ENCODE peak calls at places on chromosomes 5 and 9, in eight cellular contexts. M is cardiac fibroblast, G is mesothelial cell of epicardium, H is heart left ventricle, F is body of pancreas, O is AG09319, N is fibroblast of lung, R is cardiac muscle cell. W is an unnamed sample.

GRCh38 chr5:134037160-134037559 is 32.4 kb upstream of the VDAC1 start:
- DNase-seq in G (no peak), M (no peak), H (no peak), R (no peak), O (no peak), F (no peak), N (no peak), W (no peak)

GRCh38 chr9:134679616-134680392 is 38.2 kb downstream of the COL5A1 start:
- DNase-seq in N (no peak), H (no peak), R (no peak), G (no peak), M (no peak), F (no peak), O (no peak), W (no peak)

GRCh38 chr9:129495422-129496186 is 125.3 kb downstream of the C9orf50 start:
- DNase-seq in F (peak; percentile 96), N (peak; percentile 86), M (peak; percentile 89), R (peak; percentile 95), O (peak; percentile 68), G (peak; percentile 94), H (peak; percentile 97), W (peak; percentile 94)

GRCh38 chr9:101527066-101527465 is 6.6 kb upstream of the RNF20 start:
- DNase-seq in N (peak; percentile 59), M (peak; percentile 51), O (no peak), G (no peak), H (no peak), F (no peak), R (no peak), W (no peak)

GRCh38 chr9:88017086-88017485 is 42.8 kb upstream of the CDK20 start:
- DNase-seq in R (no peak), O (no peak), F (no peak), H (no peak), M (peak; percentile 4), G (no peak), N (peak; percentile 25), W (no peak)

GRCh38 chr5:143443330-143443729 is 39.8 kb upstream of the NR3C1 start:
- DNase-seq in M (no peak), F (no peak), G (no peak), O (no peak), H (no peak), R (no peak), N (no peak), W (no peak)

GRCh38 chr9:91195372-91196012 is 166.2 kb downstream of the AUH start:
- DNase-seq in F (no peak), R (no peak), G (no peak), M (no peak), N (no peak), O (no peak), H (no peak), W (no peak)

GRCh38 chr5:175207321-175208040 is 236.5 kb downstream of the DRD1 start:
- DNase-seq in F (no peak), M (no peak), N (no peak), R (no peak), G (no peak), O (no peak), H (no peak), W (no peak)

GRCh38 chr9:438961-439768 is 224.5 kb downstream of the DOCK8 start:
- DNase-seq in N (no peak), F (no peak), H (no peak), O (peak; percentile 20), R (no peak), M (peak; percentile 56), G (no peak), W (no peak)

GRCh38 chr5:142520885-142521284 is 165.0 kb downstream of the FGF1 start:
- DNase-seq in H (no peak), R (no peak), G (no peak), N (peak; percentile 69), M (no peak), F (no peak), O (no peak), W (no peak)

GRCh38 chr9:134562146-134562753 is 79.4 kb upstream of the COL5A1 start:
- DNase-seq in R (no peak), H (no peak), M (no peak), F (no peak), G (peak; percentile 14), O (no peak), N (no peak), W (no peak)

GRCh38 chr9:124450241-124450924 is at the start of gene ADGRD2:
- DNase-seq in N (peak; percentile 37), M (peak; percentile 5), O (no peak), F (peak; percentile 31), G (peak; percentile 70), R (peak; percentile 72), H (no peak), W (peak; percentile 47)

GRCh38 chr9:93132287-93132927 is 1.6 kb downstream of the NINJ1 start:
- DNase-seq in G (no peak), R (no peak), N (peak; percentile 70), M (peak; percentile 50), F (peak; percentile 79), H (peak; percentile 78), O (no peak), W (no peak)

GRCh38 chr5:133916914-133917313 is 51.5 kb downstream of the C5orf15 start:
- DNase-seq in F (no peak), N (no peak), O (no peak), H (no peak), G (no peak), M (no peak), R (no peak), W (no peak)

GRCh38 chr5:181037365-181037861 is 2.7 kb upstream of the BTNL9 start:
- DNase-seq in R (no peak), G (peak; percentile 34), O (no peak), F (no peak), N (no peak), M (no peak), H (no peak), W (no peak)

GRCh38 chr9:130205912-130206311 is 33.7 kb downstream of the NCS1 start:
- DNase-seq in R (no peak), H (no peak), M (no peak), G (no peak), N (no peak), O (no peak), F (no peak), W (no peak)

GRCh38 chr5:171477666-171478065 is 58.2 kb downstream of the FGF18 start:
- DNase-seq in N (no peak), G (no peak), F (no peak), M (no peak), H (no peak), R (no peak), O (no peak), W (no peak)

DNA sequence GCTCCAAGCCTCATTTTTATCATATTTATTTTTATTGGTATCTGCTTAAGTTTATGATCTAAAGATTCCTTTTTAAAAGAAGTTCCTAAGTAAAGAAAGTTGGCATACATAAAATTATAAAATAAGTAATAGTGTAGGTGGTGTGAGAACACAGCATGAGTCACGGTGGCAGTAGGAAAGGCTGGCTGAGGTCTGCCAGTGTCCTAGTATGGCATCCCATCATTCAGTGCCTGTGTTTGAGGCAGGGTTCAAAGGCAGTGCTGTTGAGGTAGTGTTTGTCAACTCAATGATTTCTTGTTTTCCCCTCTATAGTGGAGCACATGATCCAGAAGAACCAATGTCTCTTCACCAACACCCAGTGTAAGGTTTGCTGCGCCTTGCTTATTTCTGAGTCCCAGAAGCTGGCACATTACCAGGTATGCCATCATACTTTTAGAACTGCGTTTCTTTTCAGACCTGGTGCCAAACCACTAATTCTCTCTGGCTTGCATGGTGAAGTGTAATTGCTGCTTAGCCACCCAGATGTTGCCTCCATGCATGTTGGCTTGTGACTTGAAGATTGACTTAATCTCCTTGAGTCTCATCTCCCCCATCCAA is 18.4 kb downstream of the ZNF346 start:
- DNase-seq in M (peak; percentile 17), N (peak; percentile 79), R (no peak), O (peak; percentile 49), F (no peak), G (no peak), H (no peak), W (no peak)
- TF ChIP-seq CTCF in M (no peak), N (no peak), R (no peak), O (no peak), F (no peak), G (no peak), H (no peak), W (no peak)

GRCh38 chr9:113501821-113502220 is 38.3 kb downstream of the RGS3 start:
- DNase-seq in M (no peak), R (no peak), O (no peak), H (no peak), N (no peak), F (no peak), G (no peak), W (no peak)

GRCh38 chr9:113502427-113503008 is 39.0 kb downstream of the RGS3 start:
- DNase-seq in R (no peak), N (no peak), G (no peak), O (no peak), M (no peak), H (no peak), F (no peak), W (no peak)

GRCh38 chr9:113499876-113500497 is 36.5 kb downstream of the RGS3 start:
- DNase-seq in O (no peak), G (no peak), R (no peak), H (no peak), N (no peak), F (no peak), M (no peak), W (no peak)

GRCh38 chr9:113499153-113499875 is 35.8 kb downstream of the RGS3 start:
- DNase-seq in R (no peak), M (no peak), N (no peak), H (no peak), G (no peak), F (no peak), O (no peak), W (no peak)

GRCh38 chr9:113501129-113501686 is 37.7 kb downstream of the RGS3 start:
- DNase-seq in N (no peak), R (no peak), O (no peak), M (no peak), F (no peak), H (peak; percentile 59), G (no peak), W (no peak)
- TF ChIP-seq CTCF in N (no peak), R (no peak), O (no peak), M (no peak), F (no peak), H (peak; percentile 27), G (no peak), W (no peak)

GRCh38 chr9:98121096-98121495 is 2.1 kb upstream of the TRIM14 start:
- DNase-seq in M (peak; percentile 26), R (no peak), H (no peak), G (no peak), O (no peak), N (no peak), F (no peak), W (no peak)
- TF ChIP-seq CTCF in M (peak; percentile 22), R (no peak), H (peak; percentile 10), G (no peak), O (no peak), N (no peak), F (no peak), W (no peak)

GRCh38 chr5:179258922-179259730 is 86.1 kb downstream of the ADAMTS2 start:
- DNase-seq in H (peak; percentile 17), O (peak; percentile 72), N (peak; percentile 95), R (no peak), F (no peak), M (peak; percentile 59), G (peak; percentile 22), W (no peak)
- TF ChIP-seq CTCF in H (no peak), O (no peak), N (no peak), R (no peak), F (no peak), M (no peak), G (no peak), W (no peak)

W was measured in neural crest cell.